ENCODE peak calls at places on chromosomes 4 and X, in seven cellular contexts. G is K562, A is GM12878, F is SK-N-SH, L is HCT116, B is HepG2, U is H1. O is an unnamed sample.

GRCh38 chr4:176794651-176795050 is 1.9 kb upstream of the VEGFC start:
- DNase-seq in G (no peak), B (no peak), U (no peak), F (no peak), L (no peak), A (no peak), O (peak; percentile 89)

GRCh38 chr4:55347610-55348228 is 1.7 kb downstream of the SRD5A3 start:
- DNase-seq in L (no peak), A (no peak), U (no peak), G (peak; percentile 55), F (no peak), B (no peak), O (no peak)

GRCh38 chr4:155704841-155705404 is 38.3 kb downstream of the GUCY1A1 start:
- DNase-seq in L (no peak), U (no peak), A (no peak), B (no peak), F (no peak), G (no peak), O (no peak)

GRCh38 chr4:173013232-173013932 is 155.2 kb upstream of the GALNT7 start:
- DNase-seq in U (no peak), F (peak; percentile 58), L (no peak), G (peak; percentile 62), B (peak; percentile 21), A (peak; percentile 9), O (peak; percentile 18)

GRCh38 chr4:159267940-159268327 is 165.1 kb downstream of the RAPGEF2 start:
- DNase-seq in F (no peak), B (no peak), U (no peak), L (no peak), A (no peak), G (no peak), O (no peak)

GRCh38 chr4:83631066-83631465 is 95.2 kb downstream of the GPAT3 start:
- DNase-seq in G (no peak), A (no peak), B (no peak), U (no peak), L (no peak), F (no peak), O (no peak)

GRCh38 chr4:149063007-149063406 is 620.8 kb upstream of the NR3C2 start:
- DNase-seq in A (no peak), U (no peak), F (no peak), G (no peak), B (no peak), L (no peak), O (no peak)

GRCh38 chr4:19844436-19844835 is 407.3 kb upstream of the SLIT2 start:
- DNase-seq in G (no peak), F (no peak), U (no peak), A (no peak), L (no peak), B (no peak), O (no peak)

GRCh38 chrX:53086464-53086863 is 4.3 kb downstream of the TSPYL2 start:
- DNase-seq in B (no peak), A (no peak), G (no peak), F (no peak), L (no peak), U (no peak), O (no peak)

GRCh38 chrX:53088136-53088974 is 5.6 kb upstream of the KANTR start:
- DNase-seq in B (no peak), A (no peak), G (no peak), L (no peak), F (peak; percentile 86), U (no peak), O (no peak)

GRCh38 chrX:53087378-53087777 is 5.2 kb downstream of the TSPYL2 start:
- DNase-seq in B (no peak), L (no peak), G (no peak), U (no peak), F (no peak), A (no peak), O (no peak)

GRCh38 chrX:53091354-53091753 is 2.6 kb upstream of the KANTR start:
- DNase-seq in A (no peak), B (no peak), U (no peak), G (no peak), L (no peak), F (no peak), O (no peak)

GRCh38 chrX:53089224-53089842 is 4.6 kb upstream of the KANTR start:
- DNase-seq in F (peak; percentile 66), G (peak; percentile 59), L (peak; percentile 34), U (no peak), B (no peak), A (no peak), O (peak; percentile 62)
- TF ChIP-seq JUND in F (no peak), G (no peak), L (no peak), U (no peak), B (no peak), A (no peak), O (no peak)

GRCh38 chr4:1325681-1326635 is 21.1 kb upstream of the UVSSA start:
- DNase-seq in B (no peak), G (no peak), A (no peak), U (no peak), F (no peak), L (no peak), O (no peak)

GRCh38 chr4:1329408-1330371 is 17.3 kb upstream of the UVSSA start:
- DNase-seq in B (no peak), G (no peak), L (no peak), U (no peak), A (no peak), F (no peak), O (no peak)

GRCh38 chr4:1328267-1329155 is 18.5 kb upstream of the UVSSA start:
- DNase-seq in L (no peak), A (no peak), F (no peak), B (no peak), U (no peak), G (no peak), O (no peak)

GRCh38 chr4:1326751-1327525 is 20.1 kb upstream of the UVSSA start:
- DNase-seq in L (no peak), U (no peak), G (no peak), A (no peak), B (no peak), F (no peak), O (no peak)

GRCh38 chr4:1327526-1328266 is 19.3 kb upstream of the UVSSA start:
- DNase-seq in G (no peak), U (no peak), F (no peak), L (no peak), A (no peak), B (no peak), O (no peak)
- TF ChIP-seq JUND in G (no peak), U (no peak), F (no peak), L (no peak), A (no peak), B (no peak), O (no peak)

DNA sequence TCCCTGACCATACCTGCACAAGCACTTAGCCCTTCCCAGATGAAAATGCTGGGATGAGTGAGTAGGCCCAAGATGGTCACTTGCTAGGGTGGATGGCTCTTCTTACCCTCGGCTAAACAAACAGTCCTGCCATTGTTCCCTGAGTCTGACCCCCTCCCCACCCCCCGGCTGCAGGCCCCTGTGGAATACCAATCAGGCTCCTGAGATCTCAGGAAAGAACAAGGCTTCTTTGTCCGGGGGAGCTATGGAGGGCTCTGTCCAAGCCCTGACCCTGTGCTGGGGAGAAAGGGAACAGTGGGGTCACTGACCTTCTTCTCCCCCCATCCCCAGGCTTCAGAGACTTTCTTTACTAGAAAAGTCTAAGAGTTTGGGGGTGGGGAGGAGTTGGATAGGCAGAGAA is 6.0 kb downstream of the PLP1 start:
- DNase-seq in F (no peak), A (no peak), U (no peak), B (no peak), L (no peak), G (no peak), O (no peak)
- TF ChIP-seq JUND in F (no peak), A (no peak), U (no peak), B (no peak), L (no peak), G (no peak), O (no peak)

GRCh38 chr4:40473578-40474388 is 138.7 kb downstream of the CHRNA9 start:
- DNase-seq in F (no peak), L (no peak), G (no peak), B (peak; percentile 87), U (no peak), A (peak; percentile 46), O (no peak)

GRCh38 chr4:40471923-40472322 is 136.8 kb downstream of the CHRNA9 start:
- DNase-seq in U (no peak), B (no peak), G (no peak), A (no peak), L (no peak), F (no peak), O (no peak)

GRCh38 chr4:40479378-40479777 is 144.2 kb downstream of the CHRNA9 start:
- DNase-seq in U (no peak), L (no peak), A (no peak), G (no peak), B (no peak), F (no peak), O (no peak)

GRCh38 chr4:40478215-40478614 is 143.1 kb downstream of the CHRNA9 start:
- DNase-seq in A (no peak), B (no peak), F (no peak), G (peak; percentile 8), L (no peak), U (no peak), O (no peak)

GRCh38 chr4:40475609-40476008 is 140.5 kb downstream of the CHRNA9 start:
- DNase-seq in F (no peak), L (no peak), U (no peak), G (peak; percentile 18), B (peak; percentile 9), A (no peak), O (peak; percentile 4)
- TF ChIP-seq JUND in F (no peak), L (no peak), U (no peak), G (no peak), B (no peak), A (no peak), O (no peak)

GRCh38 chr4:16608611-16609125 is 289.8 kb downstream of the LDB2 start:
- DNase-seq in G (no peak), A (no peak), F (no peak), U (no peak), L (no peak), B (no peak), O (no peak)
- TF ChIP-seq JUND in G (no peak), A (no peak), F (no peak), U (no peak), L (no peak), B (no peak), O (no peak)